ENCODE peak calls at places on chromosome 10, in six cellular contexts. I is HCT116, O is left ventricle myocardium inferior, X is endodermal cell, N is GM23338, B is keratinocyte. Z is an unnamed sample. For H3K36me3, the result is how much of the 10 kb centered on the place peaks cover.

GRCh38 chr10:108894402-108895301 is 1028.7 kb downstream of the XPNPEP1 start:
- DNase-seq in I (no peak), O (no peak), X (no peak), N (no peak), B (no peak), Z (no peak)

GRCh38 chr10:80486151-80486692 is 32.1 kb downstream of the TSPAN14 start:
- DNase-seq in I (no peak), O (no peak), X (no peak), N (no peak), B (no peak), Z (no peak)

GRCh38 chr10:100151901-100152300 is 33.9 kb downstream of the ERLIN1 start:
- DNase-seq in I (no peak), O (no peak), X (no peak), N (no peak), B (no peak), Z (no peak)

GRCh38 chr10:30186371-30186875 is 127.0 kb upstream of the JCAD start:
- DNase-seq in I (no peak), O (no peak), X (no peak), N (peak), B (no peak), Z (no peak)

GRCh38 chr10:11509036-11509435 is 102.4 kb downstream of the USP6NL start:
- DNase-seq in I (no peak), O (no peak), X (no peak), N (no peak), B (no peak), Z (no peak)

GRCh38 chr10:93859049-93859655 is 34.6 kb upstream of the SLC35G1 start:
- DNase-seq in I (peak), O (no peak), X (no peak), N (peak), B (no peak), Z (no peak)

GRCh38 chr10:126375926-126376554 is 12.2 kb downstream of the ADAM12 start:
- DNase-seq in I (no peak), O (no peak), X (no peak), N (no peak), B (no peak), Z (no peak)

GRCh38 chr10:115982526-115982925 is 290.5 kb downstream of the GFRA1 start:
- DNase-seq in I (no peak), O (no peak), X (no peak), N (no peak), B (no peak), Z (no peak)

GRCh38 chr10:16904049-16904448 is 86.8 kb upstream of the RSU1 start:
- DNase-seq in I (no peak), O (no peak), X (no peak), N (no peak), B (no peak), Z (no peak)

GRCh38 chr10:96222908-96223307 is 48.5 kb downstream of the BLNK start:
- DNase-seq in I (no peak), O (no peak), X (no peak), N (no peak), B (no peak), Z (no peak)

GRCh38 chr10:121553861-121554264 is 44.4 kb downstream of the FGFR2 start:
- DNase-seq in I (peak), O (no peak), X (no peak), N (no peak), B (peak), Z (no peak)

GRCh38 chr10:4691776-4692175 is 134.2 kb upstream of the AKR1E2 start:
- DNase-seq in I (no peak), O (no peak), X (no peak), N (no peak), B (no peak), Z (no peak)

GRCh38 chr10:122514045-122514840 is 46.3 kb upstream of the DMBT1 start:
- DNase-seq in I (no peak), O (no peak), X (no peak), N (no peak), B (no peak), Z (no peak)

GRCh38 chr10:124983321-124983720 is 41.4 kb downstream of the ZRANB1 start:
- DNase-seq in I (no peak), O (no peak), X (no peak), N (peak), B (no peak), Z (no peak)

GRCh38 chr10:84026821-84027257 is 112.5 kb upstream of the GHITM start:
- DNase-seq in I (peak), O (no peak), X (peak), N (peak), B (no peak), Z (no peak)

GRCh38 chr10:43885842-43886241 is 237.2 kb upstream of the ZNF32 start:
- DNase-seq in I (no peak), O (no peak), X (peak), N (peak), B (no peak), Z (no peak)

GRCh38 chr10:63115732-63116383 is 17.3 kb upstream of the NRBF2 start:
- DNase-seq in I (no peak), O (peak), X (no peak), N (no peak), B (no peak), Z (peak)

GRCh38 chr10:107011992-107012391 is 152.5 kb downstream of the SORCS1 start:
- DNase-seq in I (no peak), O (no peak), X (no peak), N (no peak), B (no peak), Z (no peak)

GRCh38 chr10:69004821-69005220 is 16.2 kb downstream of the KIFBP start:
- DNase-seq in I (peak), O (no peak), X (no peak), N (peak), B (no peak), Z (no peak)

GRCh38 chr10:120580651-120581259 is 123.7 kb downstream of the PLPP4 start:
- DNase-seq in I (no peak), O (no peak), X (no peak), N (no peak), B (no peak), Z (no peak)

GRCh38 chr10:78357027-78357672 is 323.5 kb downstream of the RPS24 start:
- DNase-seq in I (no peak), O (no peak), X (peak), N (peak), B (no peak), Z (no peak)

GRCh38 chr10:11823989-11824346 is 812 bp downstream of the PROSER2 start:
- DNase-seq in I (no peak), O (no peak), X (no peak), N (no peak), B (no peak), Z (no peak)

GRCh38 chr10:91891285-91892001 is 17.8 kb downstream of the FGFBP3 start:
- DNase-seq in I (no peak), O (no peak), X (no peak), N (no peak), B (no peak), Z (no peak)

GRCh38 chr10:124632064-124632531 is 112.1 kb downstream of the FAM53B start:
- DNase-seq in I (no peak), O (peak), X (peak), N (peak), B (no peak), Z (no peak)

GRCh38 chr10:101839421-101840063 is 4.1 kb downstream of the KCNIP2 start:
- DNase-seq in I (peak), O (peak), X (peak), N (peak), B (no peak), Z (no peak)

GRCh38 chr10:74231375-74231774 is 80.4 kb downstream of the ADK start:
- DNase-seq in I (no peak), O (no peak), X (no peak), N (no peak), B (no peak), Z (no peak)

GRCh38 chr10:80454526-80455460 is 683 bp downstream of the TSPAN14 start:
- DNase-seq in I (no peak), O (peak), X (peak), N (peak), B (no peak), Z (no peak)

DNA sequence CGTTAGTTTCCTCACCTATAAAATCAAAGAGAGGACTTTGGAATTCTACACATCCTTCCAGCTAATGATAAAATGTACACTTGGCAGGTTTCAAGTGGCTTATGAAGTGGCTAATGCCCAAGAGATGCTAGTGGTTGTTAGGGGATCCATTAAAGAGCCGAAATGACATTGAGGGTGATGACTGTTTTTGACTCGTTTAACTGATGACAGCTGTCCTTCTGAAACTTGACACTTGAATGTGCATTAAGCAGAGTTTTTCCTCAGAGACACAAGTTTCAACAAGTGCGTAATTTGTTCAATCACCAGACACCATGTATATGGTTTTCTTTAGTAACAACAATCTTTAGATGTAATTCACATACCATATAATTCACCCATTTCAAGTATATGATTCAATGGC is 1.6 kb upstream of the PRF1 start:
- DNase-seq in I (no peak), O (no peak), X (no peak), N (no peak), B (no peak), Z (no peak)
- H3K36me3 ChIP-seq in I (under half), O (under half), X (under half), N (under half), B (under half), Z (under half)

GRCh38 chr10:12875100-12875499 is 126.4 kb downstream of the CCDC3 start:
- DNase-seq in I (no peak), O (no peak), X (no peak), N (no peak), B (no peak), Z (no peak)
- TF ChIP-seq CTCF in I (no peak), O (no peak), X (no peak), N (no peak), B (no peak), Z (no peak)

GRCh38 chr10:97596101-97597055 is 6.9 kb downstream of the C10orf62 start:
- DNase-seq in I (peak), O (no peak), X (no peak), N (no peak), B (no peak), Z (peak)

GRCh38 chr10:97590748-97591139 is 1.2 kb downstream of the C10orf62 start:
- DNase-seq in I (no peak), O (no peak), X (no peak), N (no peak), B (no peak), Z (no peak)

GRCh38 chr10:97589479-97589878 is at the start of gene C10orf62:
- DNase-seq in I (no peak), O (no peak), X (no peak), N (no peak), B (no peak), Z (no peak)

GRCh38 chr10:97590082-97590747 is 694 bp downstream of the C10orf62 start:
- DNase-seq in I (no peak), O (no peak), X (no peak), N (no peak), B (no peak), Z (no peak)

DNA sequence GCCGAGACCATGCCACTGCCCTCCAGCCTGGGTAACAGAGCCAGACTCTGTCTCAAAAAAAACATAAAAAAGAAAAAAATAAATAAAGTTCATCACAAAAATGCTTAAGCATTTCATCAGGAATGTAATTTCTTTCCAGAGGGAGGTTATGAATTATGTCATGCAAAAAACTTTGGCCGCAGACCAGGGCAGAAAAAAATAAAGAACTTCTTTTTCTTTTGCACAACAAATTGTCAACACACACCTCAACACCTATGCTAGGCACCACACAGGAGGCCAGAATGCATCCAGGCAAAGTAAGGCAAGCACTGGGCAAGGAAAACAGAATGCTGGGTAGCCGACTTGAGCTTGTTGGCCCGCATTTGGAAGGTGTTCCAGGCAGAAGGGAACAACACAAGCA is 3.9 kb downstream of the C10orf62 start:
- DNase-seq in I (no peak), O (no peak), X (no peak), N (no peak), B (no peak), Z (no peak)
- H3K4me3 ChIP-seq in I (no peak), O (no peak), X (no peak), N (no peak), B (no peak), Z (no peak)

GRCh38 chr10:98967601-98968000 is 268.1 kb downstream of the HPSE2 start:
- DNase-seq in I (no peak), O (no peak), X (no peak), N (no peak), B (no peak), Z (no peak)

DNA sequence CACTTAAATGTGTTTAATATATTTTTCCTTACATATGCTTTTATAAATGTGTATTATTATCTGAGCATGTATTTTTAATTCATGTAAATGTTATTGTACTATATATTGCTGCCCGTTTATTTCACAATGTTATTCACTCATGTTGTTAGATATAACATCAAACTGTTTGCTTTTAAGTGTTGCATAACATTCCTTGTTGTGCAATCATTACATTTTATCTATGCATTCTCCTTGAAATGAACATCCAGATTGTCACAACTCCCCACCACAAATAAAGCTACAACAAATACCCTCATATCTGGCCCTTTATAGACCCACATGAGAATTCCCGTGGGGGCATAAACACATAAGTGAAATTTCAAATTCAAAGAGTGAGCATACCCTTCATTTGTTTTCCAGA is 264.2 kb downstream of the HPSE2 start:
- DNase-seq in I (no peak), O (no peak), X (no peak), N (no peak), B (no peak), Z (no peak)
- H3K36me3 ChIP-seq in I (under half), O (under half), X (under half), N (under half), B (under half), Z (under half)

DNA sequence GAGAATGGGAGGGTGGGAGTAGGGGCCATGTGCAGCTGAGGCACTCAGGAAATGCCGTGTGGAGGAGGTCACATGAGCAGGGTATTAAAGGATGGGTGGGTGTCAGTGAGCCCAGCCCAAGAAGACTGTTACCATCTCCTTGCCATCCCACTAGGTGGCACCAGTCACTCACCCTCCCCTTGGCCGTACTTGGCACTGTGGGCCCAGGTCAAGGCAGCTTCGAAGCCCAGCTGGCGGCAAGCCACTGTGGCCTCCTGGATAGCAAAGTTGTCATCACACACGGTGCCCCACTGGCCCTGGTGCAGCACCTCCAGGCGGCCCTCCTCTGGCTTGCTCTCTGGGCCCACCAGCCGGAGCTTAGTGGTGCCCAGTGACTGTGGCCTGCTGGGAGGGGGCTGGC is 5.4 kb downstream of the LOXL4 start:
- DNase-seq in I (peak), O (peak), X (peak), N (peak), B (peak), Z (no peak)
- TF ChIP-seq CTCF in I (no peak), O (peak), X (peak), N (peak), B (peak), Z (peak)

DNA sequence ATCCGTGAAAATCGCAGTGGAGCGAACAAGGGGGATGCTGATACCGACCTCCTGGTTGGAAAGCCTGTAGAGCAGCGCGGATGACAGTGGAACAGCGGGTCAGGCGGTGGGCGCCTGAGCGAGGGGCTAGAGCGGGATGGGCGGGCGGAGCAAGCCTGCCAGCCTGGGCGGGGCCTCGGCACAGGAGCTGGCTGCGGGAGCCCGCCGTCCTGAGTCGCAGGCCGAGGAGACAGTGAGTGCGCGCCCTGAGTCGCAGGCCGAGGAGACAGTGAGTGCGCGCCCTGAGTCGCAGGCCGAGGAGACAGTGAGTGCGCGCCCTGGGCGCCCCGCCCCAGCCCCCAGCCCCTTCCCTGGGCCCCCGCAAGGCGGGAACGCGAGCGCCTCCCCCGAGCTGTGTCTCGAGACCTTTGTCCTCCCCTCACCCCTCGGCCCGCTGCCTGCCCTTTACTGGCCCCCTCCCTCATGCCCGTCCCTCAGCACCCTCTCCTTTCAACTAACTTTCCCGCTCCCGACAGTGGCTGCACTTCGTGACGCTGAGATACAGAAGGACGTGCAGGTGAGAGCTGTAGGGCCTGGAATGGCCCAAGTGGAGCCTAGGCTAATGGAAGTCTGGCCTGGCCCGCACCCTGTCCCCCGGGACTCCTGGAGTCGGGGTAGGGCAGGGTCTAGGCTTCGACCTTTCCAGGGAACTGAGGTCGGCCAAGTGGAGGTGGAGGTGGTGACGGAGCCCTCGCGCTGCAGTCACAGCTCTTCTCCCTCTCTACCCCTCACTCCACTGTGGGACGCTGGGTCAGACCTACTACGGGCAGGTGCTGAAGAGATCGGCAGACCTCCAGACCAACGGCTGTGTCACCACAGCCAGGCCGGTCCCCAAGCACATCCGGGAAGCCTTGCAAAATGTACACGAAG is at the start of gene AS3MT:
- DNase-seq in I (no peak), O (peak), X (peak), N (peak), B (no peak), Z (no peak)
- H3K4me3 ChIP-seq in I (no peak), O (peak), X (peak), N (peak), B (peak), Z (peak)

DNA sequence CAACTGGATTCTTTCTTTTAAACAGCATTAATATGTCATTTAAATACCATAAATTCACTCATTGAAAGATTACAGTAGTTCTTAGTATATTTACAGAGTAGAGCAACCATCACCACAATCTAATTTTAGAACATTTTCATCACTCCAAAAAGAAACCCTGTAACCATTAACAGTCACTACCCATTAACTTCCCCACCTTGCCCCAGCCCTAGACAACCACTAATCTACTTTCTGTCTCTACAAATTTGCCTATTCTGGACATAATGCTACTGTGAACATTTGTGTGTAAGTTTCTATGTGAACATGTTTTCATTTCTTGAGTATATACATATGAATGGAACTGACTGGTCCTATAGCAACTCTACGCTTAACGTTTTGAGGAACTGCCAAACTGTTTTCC is 42.4 kb downstream of the P4HA1 start:
- DNase-seq in I (no peak), O (no peak), X (no peak), N (no peak), B (no peak), Z (no peak)
- H3K36me3 ChIP-seq in I (under half), O (half or more), X (under half), N (under half), B (under half), Z (under half)